ENCODE peak calls at places on chromosomes 7 and 10, in six cellular contexts. One of them, this sample, is unnamed.

GRCh38 chr7:4083513-4083912 is 598.6 kb upstream of the FOXK1 start:
- DNase-seq in dorsolateral prefrontal cortex: no peak
- DNase-seq in sigmoid colon: no peak
- DNase-seq in ovary: no peak
- DNase-seq in stomach: no peak
- DNase-seq in left ventricle myocardium inferior: no peak
- DNase-seq in this sample: no peak

GRCh38 chr10:102970497-102970896 is 52.4 kb downstream of the CNNM2 start:
- DNase-seq in dorsolateral prefrontal cortex: no peak
- DNase-seq in sigmoid colon: no peak
- DNase-seq in ovary: no peak
- DNase-seq in stomach: no peak
- DNase-seq in left ventricle myocardium inferior: no peak
- DNase-seq in this sample: no peak

GRCh38 chr10:84267503-84268126 is 22.8 kb downstream of the RGR start:
- DNase-seq in dorsolateral prefrontal cortex: peak; percentile 51
- DNase-seq in sigmoid colon: no peak
- DNase-seq in ovary: no peak
- DNase-seq in stomach: peak; percentile 48
- DNase-seq in left ventricle myocardium inferior: no peak
- DNase-seq in this sample: no peak

GRCh38 chr7:99789441-99790070 is 5.6 kb upstream of the CYP3A4 start:
- DNase-seq in dorsolateral prefrontal cortex: peak; percentile 22
- DNase-seq in sigmoid colon: no peak
- DNase-seq in ovary: no peak
- DNase-seq in stomach: no peak
- DNase-seq in left ventricle myocardium inferior: no peak
- DNase-seq in this sample: no peak

GRCh38 chr7:5429253-5429856 is 5.7 kb upstream of the TNRC18 start:
- DNase-seq in dorsolateral prefrontal cortex: no peak
- DNase-seq in sigmoid colon: no peak
- DNase-seq in ovary: peak; percentile 88
- DNase-seq in stomach: peak; percentile 77
- DNase-seq in left ventricle myocardium inferior: peak; percentile 48
- DNase-seq in this sample: no peak

GRCh38 chr7:44052771-44053365 is 8.4 kb downstream of the DBNL start:
- DNase-seq in dorsolateral prefrontal cortex: no peak
- DNase-seq in sigmoid colon: no peak
- DNase-seq in ovary: peak; percentile 26
- DNase-seq in stomach: peak; percentile 14
- DNase-seq in left ventricle myocardium inferior: peak; percentile 3
- DNase-seq in this sample: no peak

GRCh38 chr7:36440880-36441279 is 51.2 kb downstream of the ANLN start:
- DNase-seq in dorsolateral prefrontal cortex: no peak
- DNase-seq in sigmoid colon: no peak
- DNase-seq in ovary: no peak
- DNase-seq in stomach: no peak
- DNase-seq in left ventricle myocardium inferior: no peak
- DNase-seq in this sample: no peak

GRCh38 chr10:101840741-101841453 is 2.7 kb downstream of the KCNIP2 start:
- DNase-seq in dorsolateral prefrontal cortex: peak; percentile 86
- DNase-seq in sigmoid colon: peak; percentile 80
- DNase-seq in ovary: peak; percentile 86
- DNase-seq in stomach: peak; percentile 78
- DNase-seq in left ventricle myocardium inferior: peak; percentile 78
- DNase-seq in this sample: peak; percentile 27

GRCh38 chr10:96664563-96664962 is 55.8 kb downstream of the PIK3AP1 start:
- DNase-seq in dorsolateral prefrontal cortex: no peak
- DNase-seq in sigmoid colon: no peak
- DNase-seq in ovary: no peak
- DNase-seq in stomach: no peak
- DNase-seq in left ventricle myocardium inferior: no peak
- DNase-seq in this sample: no peak

GRCh38 chr10:36492590-36493510 is 632.5 kb upstream of the ANKRD30A start:
- DNase-seq in dorsolateral prefrontal cortex: no peak
- DNase-seq in sigmoid colon: no peak
- DNase-seq in ovary: no peak
- DNase-seq in stomach: no peak
- DNase-seq in left ventricle myocardium inferior: no peak
- DNase-seq in this sample: peak; percentile 45

GRCh38 chr10:8361510-8361844 is 307.0 kb downstream of the GATA3 start:
- DNase-seq in dorsolateral prefrontal cortex: no peak
- DNase-seq in sigmoid colon: no peak
- DNase-seq in ovary: no peak
- DNase-seq in stomach: no peak
- DNase-seq in left ventricle myocardium inferior: no peak
- DNase-seq in this sample: no peak

GRCh38 chr10:21467633-21468032 is 57.8 kb downstream of the SKIDA1 start:
- DNase-seq in dorsolateral prefrontal cortex: no peak
- DNase-seq in sigmoid colon: no peak
- DNase-seq in ovary: no peak
- DNase-seq in stomach: no peak
- DNase-seq in left ventricle myocardium inferior: no peak
- DNase-seq in this sample: no peak

GRCh38 chr7:105277341-105277740 is 111.4 kb downstream of the SRPK2 start:
- DNase-seq in dorsolateral prefrontal cortex: no peak
- DNase-seq in sigmoid colon: no peak
- DNase-seq in ovary: no peak
- DNase-seq in stomach: no peak
- DNase-seq in left ventricle myocardium inferior: no peak
- DNase-seq in this sample: no peak

GRCh38 chr7:15916666-15917388 is 230.3 kb upstream of the MEOX2 start:
- DNase-seq in dorsolateral prefrontal cortex: no peak
- DNase-seq in sigmoid colon: no peak
- DNase-seq in ovary: no peak
- DNase-seq in stomach: no peak
- DNase-seq in left ventricle myocardium inferior: no peak
- DNase-seq in this sample: no peak

GRCh38 chr7:112898432-112899290 is 108.5 kb upstream of the TMEM168 start:
- DNase-seq in dorsolateral prefrontal cortex: no peak
- DNase-seq in sigmoid colon: no peak
- DNase-seq in ovary: no peak
- DNase-seq in stomach: peak; percentile 49
- DNase-seq in left ventricle myocardium inferior: no peak
- DNase-seq in this sample: no peak

GRCh38 chr10:97821308-97822038 is 28.2 kb upstream of the GOLGA7B start:
- DNase-seq in dorsolateral prefrontal cortex: peak; percentile 27
- DNase-seq in sigmoid colon: no peak
- DNase-seq in ovary: no peak
- DNase-seq in stomach: no peak
- DNase-seq in left ventricle myocardium inferior: no peak
- DNase-seq in this sample: no peak

GRCh38 chr7:25636168-25636567 is 407.9 kb upstream of the NPVF start:
- DNase-seq in dorsolateral prefrontal cortex: no peak
- DNase-seq in sigmoid colon: no peak
- DNase-seq in ovary: no peak
- DNase-seq in stomach: no peak
- DNase-seq in left ventricle myocardium inferior: no peak
- DNase-seq in this sample: no peak

GRCh38 chr7:143884978-143885559 is 16.9 kb downstream of the TCAF1 start:
- DNase-seq in dorsolateral prefrontal cortex: peak; percentile 88
- DNase-seq in sigmoid colon: peak; percentile 79
- DNase-seq in ovary: peak; percentile 89
- DNase-seq in stomach: no peak
- DNase-seq in left ventricle myocardium inferior: peak; percentile 34
- DNase-seq in this sample: no peak

GRCh38 chr7:43593010-43593409 is 10.1 kb downstream of the STK17A start:
- DNase-seq in dorsolateral prefrontal cortex: no peak
- DNase-seq in sigmoid colon: no peak
- DNase-seq in ovary: no peak
- DNase-seq in stomach: no peak
- DNase-seq in left ventricle myocardium inferior: no peak
- DNase-seq in this sample: no peak

GRCh38 chr10:84693006-84693405 is 364.6 kb downstream of the CCSER2 start:
- DNase-seq in dorsolateral prefrontal cortex: no peak
- DNase-seq in sigmoid colon: no peak
- DNase-seq in ovary: no peak
- DNase-seq in stomach: no peak
- DNase-seq in left ventricle myocardium inferior: no peak
- DNase-seq in this sample: no peak

GRCh38 chr7:326845-327304 is 36.9 kb downstream of the FOXL3 start:
- DNase-seq in dorsolateral prefrontal cortex: no peak
- DNase-seq in sigmoid colon: no peak
- DNase-seq in ovary: no peak
- DNase-seq in stomach: peak; percentile 78
- DNase-seq in left ventricle myocardium inferior: no peak
- DNase-seq in this sample: no peak

GRCh38 chr7:326273-326672 is 36.3 kb downstream of the FOXL3 start:
- DNase-seq in dorsolateral prefrontal cortex: no peak
- DNase-seq in sigmoid colon: peak; percentile 40
- DNase-seq in ovary: no peak
- DNase-seq in stomach: no peak
- DNase-seq in left ventricle myocardium inferior: no peak
- DNase-seq in this sample: no peak

GRCh38 chr7:324011-324410 is 34.0 kb downstream of the FOXL3 start:
- DNase-seq in dorsolateral prefrontal cortex: no peak
- DNase-seq in sigmoid colon: no peak
- DNase-seq in ovary: no peak
- DNase-seq in stomach: no peak
- DNase-seq in left ventricle myocardium inferior: no peak
- DNase-seq in this sample: no peak

GRCh38 chr7:325811-326210 is 35.8 kb downstream of the FOXL3 start:
- DNase-seq in dorsolateral prefrontal cortex: no peak
- DNase-seq in sigmoid colon: peak; percentile 33
- DNase-seq in ovary: no peak
- DNase-seq in stomach: no peak
- DNase-seq in left ventricle myocardium inferior: no peak
- DNase-seq in this sample: no peak

GRCh38 chr7:325051-325798 is 35.3 kb downstream of the FOXL3 start:
- DNase-seq in dorsolateral prefrontal cortex: no peak
- DNase-seq in sigmoid colon: peak; percentile 54
- DNase-seq in ovary: no peak
- DNase-seq in stomach: no peak
- DNase-seq in left ventricle myocardium inferior: no peak
- DNase-seq in this sample: no peak
- TF ChIP-seq CTCF in dorsolateral prefrontal cortex: no peak
- TF ChIP-seq CTCF in sigmoid colon: no peak
- TF ChIP-seq CTCF in ovary: no peak
- TF ChIP-seq CTCF in stomach: no peak
- TF ChIP-seq CTCF in left ventricle myocardium inferior: no peak
- TF ChIP-seq CTCF in this sample: no peak

DNA sequence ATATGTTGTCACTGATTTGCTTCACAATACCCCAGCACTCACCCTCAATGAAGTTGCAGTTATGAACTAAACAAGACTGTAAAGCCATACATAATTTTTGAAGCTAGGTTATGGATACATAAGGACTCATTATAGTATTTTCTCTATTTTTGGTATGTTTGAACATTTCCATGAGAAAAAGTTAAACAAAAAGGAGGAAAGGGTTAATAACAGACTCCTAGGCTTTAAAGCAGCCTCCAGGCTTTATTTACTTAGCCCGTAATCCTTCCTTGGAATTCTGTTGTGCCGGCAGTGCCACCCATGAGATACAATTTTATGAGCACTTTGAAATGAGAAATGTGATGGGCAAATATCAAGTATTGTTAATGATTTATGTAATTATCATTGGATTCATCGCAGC is 2.1 kb upstream of the DENND11 start:
- DNase-seq in dorsolateral prefrontal cortex: no peak
- DNase-seq in sigmoid colon: no peak
- DNase-seq in ovary: no peak
- DNase-seq in stomach: no peak
- DNase-seq in left ventricle myocardium inferior: no peak
- DNase-seq in this sample: no peak
- H3K27me3 ChIP-seq in dorsolateral prefrontal cortex: no peaks in the 10 kb centered on the region
- H3K27me3 ChIP-seq in sigmoid colon: no peaks in the 10 kb centered on the region
- H3K27me3 ChIP-seq in ovary: no peaks in the 10 kb centered on the region
- H3K27me3 ChIP-seq in stomach: no peaks in the 10 kb centered on the region
- H3K27me3 ChIP-seq in left ventricle myocardium inferior: no peaks in the 10 kb centered on the region
- H3K27me3 ChIP-seq in this sample: peaks cover 3% of the 10 kb centered on the region

DNA sequence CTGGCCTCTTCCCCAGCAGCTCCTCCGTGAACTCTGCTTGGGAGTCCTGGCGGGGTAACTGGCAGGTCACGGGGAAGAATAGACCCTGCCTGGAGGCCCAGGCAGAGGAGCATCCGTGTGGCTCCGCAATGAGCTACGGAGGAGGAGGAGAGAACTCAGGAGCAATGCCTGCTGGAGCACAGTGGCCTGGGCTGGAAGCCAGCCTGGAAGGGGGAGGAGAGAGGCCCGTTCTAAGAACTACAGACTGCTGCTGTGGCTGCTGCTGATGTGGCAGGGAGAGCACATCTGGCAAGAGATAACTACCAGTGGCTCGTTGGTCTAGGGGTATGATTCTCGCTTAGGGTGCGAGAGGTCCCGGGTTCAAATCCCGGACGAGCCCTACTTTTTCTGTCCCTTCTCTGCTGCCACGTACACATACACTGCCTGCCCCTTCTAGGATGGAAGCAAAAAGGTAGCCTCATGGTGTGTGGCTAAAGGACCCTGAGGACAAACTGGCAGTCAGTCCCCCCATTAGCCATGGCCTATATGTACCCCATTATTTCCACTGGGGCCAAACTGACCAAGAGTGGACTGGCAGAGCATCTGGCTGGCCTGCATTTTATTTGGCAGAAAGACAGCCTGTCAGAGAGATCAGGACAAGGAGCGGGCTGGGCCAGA is 7.7 kb upstream of the OPN1SW start:
- DNase-seq in dorsolateral prefrontal cortex: peak; percentile 62
- DNase-seq in sigmoid colon: peak; percentile 93
- DNase-seq in ovary: peak; percentile 94
- DNase-seq in stomach: peak; percentile 56
- DNase-seq in left ventricle myocardium inferior: peak; percentile 86
- DNase-seq in this sample: peak; percentile 46
- H3K4me3 ChIP-seq in dorsolateral prefrontal cortex: no peak overlapping the region
- H3K4me3 ChIP-seq in sigmoid colon: no peak overlapping the region
- H3K4me3 ChIP-seq in ovary: no peak overlapping the region
- H3K4me3 ChIP-seq in stomach: no peak overlapping the region
- H3K4me3 ChIP-seq in left ventricle myocardium inferior: no peak overlapping the region
- H3K4me3 ChIP-seq in this sample: no peak overlapping the region

DNA sequence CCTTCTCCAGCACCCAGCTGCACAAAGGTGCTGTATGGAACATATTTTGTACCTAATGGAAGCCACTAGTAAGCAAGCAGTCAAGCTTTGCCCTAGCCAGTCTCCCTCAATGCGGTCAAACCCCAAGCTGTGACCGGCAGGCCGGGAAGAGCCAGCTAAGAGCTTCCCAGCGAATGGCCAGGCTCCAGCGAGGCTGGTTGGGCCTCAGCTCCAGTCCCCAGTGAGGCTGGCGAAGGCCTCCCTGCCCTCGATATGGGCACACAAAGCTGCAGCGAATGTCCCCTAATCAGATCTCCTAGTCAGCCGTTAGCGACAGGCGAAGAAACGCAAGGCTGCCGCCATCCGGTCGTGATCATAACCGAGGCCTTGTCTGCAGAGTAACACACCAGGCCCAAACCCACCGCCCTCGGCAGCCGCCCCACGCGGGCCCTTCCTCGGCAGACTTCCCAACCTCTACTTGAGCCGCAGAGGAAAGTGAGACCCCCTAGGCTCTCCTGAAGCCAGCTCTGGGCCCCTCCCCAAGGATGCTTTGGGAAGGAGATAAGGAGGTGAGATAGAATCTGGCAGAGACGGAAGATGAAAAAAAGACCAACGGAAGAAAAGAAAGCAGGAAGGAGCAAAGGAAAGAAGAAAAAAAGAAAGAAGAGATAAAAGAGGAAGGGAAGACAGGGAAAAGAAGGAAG is 3.1 kb upstream of the HOXA9 start:
- DNase-seq in dorsolateral prefrontal cortex: no peak
- DNase-seq in sigmoid colon: peak; percentile 89
- DNase-seq in ovary: no peak
- DNase-seq in stomach: no peak
- DNase-seq in left ventricle myocardium inferior: peak; percentile 7
- DNase-seq in this sample: no peak
- TF ChIP-seq CTCF in dorsolateral prefrontal cortex: no peak
- TF ChIP-seq CTCF in sigmoid colon: no peak
- TF ChIP-seq CTCF in ovary: no peak
- TF ChIP-seq CTCF in stomach: no peak
- TF ChIP-seq CTCF in left ventricle myocardium inferior: no peak
- TF ChIP-seq CTCF in this sample: peak; percentile 22